ENCODE peak calls at places on chromosome 1, in four cellular contexts. Q is IMR-90, X is H1, Y is H9. I is an unnamed sample.

GRCh38 chr1:203629509-203630082 is 3.0 kb downstream of the ATP2B4 start:
- DNase-seq in Q (peak), Y (peak), X (no peak), I (peak)

GRCh38 chr1:3708696-3709246 is 43.5 kb upstream of the CCDC27 start:
- DNase-seq in Y (peak), Q (no peak), X (no peak), I (no peak)

GRCh38 chr1:14921057-14921456 is 232.5 kb upstream of the TMEM51 start:
- DNase-seq in Q (peak), Y (no peak), X (no peak), I (no peak)

GRCh38 chr1:82399093-82399492 is 598.4 kb downstream of the ADGRL2 start:
- DNase-seq in X (no peak), Q (peak), Y (no peak), I (peak)

GRCh38 chr1:101237229-101237837 is 514 bp downstream of the S1PR1 start:
- DNase-seq in Y (no peak), Q (peak), X (no peak), I (peak)

GRCh38 chr1:205595861-205596260 is 36.0 kb downstream of the ELK4 start:
- DNase-seq in Q (no peak), Y (no peak), X (no peak), I (no peak)

GRCh38 chr1:46345281-46345680 is 4.7 kb downstream of the NSUN4 start:
- DNase-seq in Y (no peak), X (no peak), Q (no peak), I (no peak)

GRCh38 chr1:71706030-71706671 is 576.2 kb downstream of the NEGR1 start:
- DNase-seq in X (no peak), Y (no peak), Q (peak), I (no peak)

GRCh38 chr1:8816306-8816705 is 1.1 kb downstream of the RERE start:
- DNase-seq in X (no peak), Y (no peak), Q (peak), I (peak)

GRCh38 chr1:184035719-184036516 is 1.6 kb downstream of the COLGALT2 start:
- DNase-seq in Q (no peak), X (no peak), Y (no peak), I (peak)

GRCh38 chr1:31368611-31369107 is 4.2 kb downstream of the FABP3 start:
- DNase-seq in X (no peak), Y (no peak), Q (no peak), I (no peak)

GRCh38 chr1:38743184-38743583 is 116.4 kb downstream of the RRAGC start:
- DNase-seq in X (no peak), Y (no peak), Q (no peak), I (no peak)

GRCh38 chr1:2574350-2574749 is 12.2 kb upstream of the PRXL2B start:
- DNase-seq in X (no peak), Y (no peak), Q (peak), I (no peak)

GRCh38 chr1:246782120-246782900 is 58.1 kb downstream of the SCCPDH start:
- DNase-seq in X (no peak), Y (peak), Q (peak), I (no peak)

GRCh38 chr1:150563340-150564038 is 14.3 kb downstream of the ADAMTSL4 start:
- DNase-seq in Y (no peak), X (no peak), Q (peak), I (no peak)
- H4K8ac ChIP-seq in Y (no peak), X (no peak), Q (no peak), I (no peak)

GRCh38 chr1:49048188-49048587 is 271.5 kb upstream of the BEND5 start:
- DNase-seq in Q (no peak), Y (no peak), X (no peak), I (peak)
- H3K56ac ChIP-seq in Q (no peak), Y (no peak), X (no peak), I (no peak)

DNA sequence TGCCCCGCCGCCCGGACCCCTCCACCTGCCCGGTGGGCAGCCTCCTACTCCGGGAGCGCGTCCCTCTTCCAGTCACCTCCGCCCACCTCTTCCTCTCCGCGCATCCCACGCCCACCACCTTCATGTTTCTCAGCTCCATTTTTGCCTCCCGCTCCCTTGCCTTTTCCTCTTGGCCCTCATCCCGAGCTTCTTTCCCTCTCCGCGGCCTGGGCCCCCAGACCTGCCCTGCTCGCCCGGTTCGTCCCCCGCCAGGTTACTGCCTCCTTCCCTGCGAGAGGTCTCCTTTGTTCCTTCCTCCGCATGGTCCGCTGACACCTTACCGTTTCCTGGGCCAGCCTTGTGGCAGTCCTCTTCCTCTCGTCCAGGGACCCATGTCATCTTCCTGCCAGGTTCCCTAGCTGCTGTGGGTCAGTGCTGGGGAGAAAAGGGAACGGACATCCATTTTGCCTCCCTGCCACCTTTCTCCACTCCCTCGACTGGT is 573 bp downstream of the QSOX1 start:
- DNase-seq in Y (no peak), Q (no peak), X (no peak), I (peak)
- H4K8ac ChIP-seq in Y (no peak), Q (peak), X (peak), I (no peak)

DNA sequence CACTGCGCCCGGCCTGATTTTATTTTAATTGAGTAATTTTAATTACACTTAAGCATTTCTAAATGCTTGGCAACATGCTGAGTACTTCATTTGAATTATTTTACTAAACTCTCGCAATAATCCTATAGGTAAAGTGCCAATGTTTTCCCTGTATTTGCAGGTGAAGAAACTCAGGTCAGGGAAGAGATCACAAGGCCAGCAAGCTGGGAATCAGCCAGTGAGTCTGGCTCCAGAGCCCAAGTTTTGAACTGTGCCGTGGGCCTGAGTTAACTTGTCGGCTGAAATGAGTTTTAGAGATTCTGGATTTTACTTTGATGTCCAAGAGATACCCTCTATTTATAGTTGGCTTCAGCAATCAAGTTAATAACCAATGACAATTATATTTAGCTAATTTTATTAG is 141.4 kb downstream of the CNIH3 start:
- DNase-seq in X (no peak), Y (no peak), Q (no peak), I (no peak)
- H3K56ac ChIP-seq in X (no peak), Y (no peak), Q (no peak), I (no peak)

DNA sequence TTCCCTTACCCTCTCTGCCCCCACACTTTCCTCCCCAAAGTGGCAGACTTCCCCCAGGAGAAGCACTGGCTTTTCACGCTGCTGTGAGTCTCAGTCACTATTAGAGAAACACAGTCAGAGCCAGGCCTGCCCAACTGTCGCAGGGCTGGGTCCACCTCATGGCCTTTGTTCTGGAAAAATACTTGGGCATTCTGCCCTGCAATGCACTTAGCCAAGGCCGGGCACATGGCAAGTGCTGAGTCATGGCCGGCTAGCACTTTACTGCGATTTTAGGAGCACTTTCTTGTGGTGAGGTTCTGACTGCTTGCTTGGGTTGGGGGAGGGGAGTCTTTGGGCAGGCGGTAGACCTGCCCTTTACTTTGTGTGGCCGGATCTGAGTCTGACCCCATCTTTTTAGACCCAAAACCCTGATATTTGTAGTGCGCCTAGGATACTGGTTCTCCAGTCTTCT is 7.7 kb downstream of the EPHX1 start:
- DNase-seq in X (no peak), Y (peak), Q (peak), I (peak)
- H4K8ac ChIP-seq in X (peak), Y (no peak), Q (peak), I (no peak)

DNA sequence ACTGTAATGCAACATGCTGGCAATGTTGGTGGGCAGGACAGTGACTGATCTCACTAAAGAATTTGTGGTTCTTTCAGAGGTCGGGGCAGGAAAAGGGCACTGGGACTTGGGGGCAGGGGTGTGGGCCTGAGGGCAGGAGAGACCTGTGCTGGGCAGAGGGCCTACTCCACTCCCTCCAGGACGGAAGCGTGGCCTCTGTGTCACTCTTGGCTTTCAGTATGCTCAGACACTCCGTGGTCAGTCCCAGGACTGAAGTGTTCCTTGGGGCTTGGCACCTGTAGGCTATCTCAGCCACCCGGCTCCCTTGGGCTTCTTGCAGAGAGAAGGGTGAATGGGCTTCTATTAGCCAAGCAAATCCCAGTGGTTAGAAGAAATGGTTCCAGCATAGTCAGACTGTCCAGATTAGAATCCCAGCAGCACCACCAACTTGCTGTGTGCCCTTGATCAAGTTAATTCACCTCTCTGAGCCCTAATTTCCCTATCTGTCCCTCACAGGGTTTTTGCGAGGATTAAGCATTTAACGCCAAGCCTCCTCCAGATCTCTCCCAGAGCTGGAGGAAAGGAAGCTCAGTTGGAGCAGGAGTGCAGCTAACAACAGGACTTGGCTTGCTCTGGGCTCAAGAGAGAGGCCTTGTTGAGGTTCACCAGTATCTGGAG is 57.5 kb upstream of the LRP8 start:
- DNase-seq in Y (no peak), Q (no peak), X (no peak), I (peak)
- H3K56ac ChIP-seq in Y (no peak), Q (no peak), X (no peak), I (peak)

DNA sequence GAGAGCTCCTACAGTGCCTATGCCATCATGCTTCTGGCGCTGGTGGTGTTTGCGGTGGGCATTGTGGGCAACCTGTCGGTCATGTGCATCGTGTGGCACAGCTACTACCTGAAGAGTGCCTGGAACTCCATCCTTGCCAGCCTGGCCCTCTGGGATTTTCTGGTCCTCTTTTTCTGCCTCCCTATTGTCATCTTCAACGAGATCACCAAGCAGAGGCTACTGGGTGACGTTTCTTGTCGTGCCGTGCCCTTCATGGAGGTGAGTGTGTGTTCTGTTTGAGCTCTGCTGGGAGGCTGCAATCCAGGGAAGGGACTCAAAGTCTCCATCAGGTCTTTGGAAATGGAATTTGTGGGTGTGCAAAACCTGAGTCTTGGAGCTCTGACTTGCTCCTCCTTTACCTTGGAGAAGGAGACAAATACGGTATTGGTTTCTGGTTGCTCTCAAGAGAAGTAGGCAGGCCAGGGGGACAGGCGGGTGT is 658 bp downstream of the GPR37L1 start:
- DNase-seq in X (no peak), Y (no peak), Q (no peak), I (no peak)
- H4K8ac ChIP-seq in X (no peak), Y (no peak), Q (no peak), I (no peak)

DNA sequence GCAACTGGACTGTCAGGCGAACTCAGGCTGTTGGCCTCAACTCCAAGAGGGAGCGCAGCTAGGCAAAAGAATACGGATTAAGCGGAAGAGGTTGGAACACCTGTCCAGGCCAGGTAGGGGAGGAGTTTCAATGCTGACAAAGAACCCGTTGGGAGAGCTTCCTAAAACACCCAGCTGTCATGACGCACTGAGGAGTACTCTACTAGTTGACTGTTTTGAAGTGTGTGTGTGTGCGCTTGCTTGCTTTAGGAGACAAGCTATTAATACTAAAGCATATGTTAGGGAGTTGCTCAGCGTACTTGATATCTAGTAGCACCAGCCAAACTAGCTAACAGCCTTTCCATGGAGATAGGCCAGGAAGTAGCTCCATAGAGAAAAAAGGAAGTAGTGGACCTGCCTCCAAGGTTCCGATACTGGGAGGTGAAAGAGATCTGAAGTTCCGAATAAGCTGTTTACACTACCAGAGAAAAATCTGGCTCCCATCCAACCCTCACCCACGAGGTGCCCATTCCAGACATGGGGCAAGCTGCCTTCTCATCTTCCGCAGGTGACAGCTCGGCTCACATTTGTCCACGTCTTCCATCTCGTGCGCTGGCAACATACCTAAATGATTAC is 974 bp upstream of the FNBP1L start:
- DNase-seq in X (no peak), Y (no peak), Q (no peak), I (no peak)
- H3K56ac ChIP-seq in X (no peak), Y (no peak), Q (no peak), I (no peak)

DNA sequence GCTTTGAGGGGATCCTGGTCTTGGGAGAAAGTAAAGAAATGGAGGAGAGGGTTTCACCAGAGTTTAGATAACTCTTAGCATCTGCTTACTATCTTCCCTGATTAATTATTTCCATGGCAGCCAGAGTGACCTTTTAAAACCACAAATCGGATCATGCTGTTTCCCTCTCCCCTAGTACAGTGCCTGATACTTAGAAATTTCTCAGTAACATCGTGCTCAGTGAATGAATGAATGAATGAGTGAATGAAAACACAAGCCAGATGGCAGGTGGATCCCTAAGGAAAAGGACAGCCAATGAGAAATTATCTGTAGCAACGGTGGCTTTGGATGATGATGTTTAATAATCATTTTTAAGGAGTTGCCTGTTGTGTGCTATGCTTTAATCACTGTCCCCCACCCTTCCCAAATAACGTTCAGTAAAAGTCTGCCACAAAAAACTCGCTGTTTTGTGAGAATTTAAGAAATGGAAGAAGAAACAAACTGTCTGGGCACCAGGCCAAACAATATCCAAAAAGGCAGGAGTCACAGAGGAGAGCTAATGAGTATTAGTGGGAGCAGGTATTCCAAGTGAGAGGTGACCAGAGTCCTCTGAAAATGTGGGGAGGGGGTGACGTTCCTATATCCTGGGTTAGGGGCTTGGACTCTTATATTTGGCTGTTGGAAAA is 737 bp upstream of the SMAP2 start:
- DNase-seq in Y (no peak), Q (no peak), X (no peak), I (no peak)
- H4K8ac ChIP-seq in Y (no peak), Q (no peak), X (no peak), I (no peak)

DNA sequence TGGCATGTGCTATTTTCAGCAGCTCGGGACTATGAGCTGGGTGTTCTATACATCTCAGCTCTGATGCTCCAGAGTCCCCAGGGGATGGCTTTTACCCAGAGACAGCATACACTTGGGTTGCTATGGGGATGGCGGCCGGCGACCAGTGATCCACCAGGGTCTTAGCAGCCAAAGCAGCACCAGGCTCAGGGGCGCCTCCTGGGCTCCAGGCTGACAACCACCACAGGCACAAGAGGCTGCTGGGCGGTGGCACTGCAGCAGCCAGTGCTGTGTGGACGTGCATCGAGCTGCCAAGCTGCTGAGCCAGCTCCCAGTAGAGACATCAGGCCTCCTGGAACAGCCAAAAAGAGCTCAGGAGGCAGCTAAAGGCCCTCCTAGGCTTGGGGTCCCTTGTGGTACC is 37.6 kb upstream of the CLSTN1 start:
- DNase-seq in Y (peak), X (no peak), Q (no peak), I (peak)
- H3K56ac ChIP-seq in Y (no peak), X (no peak), Q (no peak), I (no peak)